ENCODE peak calls at places on chromosome 16, in seven cellular contexts. O, W, T, D, V, A and F are unnamed samples.

GRCh38 chr16:59684911-59685310 is 950.8 kb upstream of the GOT2 start:
- DNase-seq in V (no peak), D (no peak), O (no peak), T (no peak), W (no peak), A (no peak), F (no peak)

GRCh38 chr16:75580-76501 is 2.2 kb upstream of the MPG start:
- DNase-seq in D (no peak), W (no peak), O (no peak), V (peak; percentile 93), T (peak; percentile 64), A (no peak), F (no peak)

GRCh38 chr16:47978491-47979490 is 177.0 kb downstream of the ABCC12 start:
- DNase-seq in D (no peak), V (no peak), O (no peak), T (no peak), W (no peak), A (no peak), F (no peak)

GRCh38 chr16:48556913-48557351 is 53.0 kb downstream of the N4BP1 start:
- DNase-seq in W (no peak), A (no peak), T (no peak), V (no peak), D (no peak), O (peak; percentile 32), F (no peak)

GRCh38 chr16:77374384-77374783 is 60.5 kb downstream of the ADAMTS18 start:
- DNase-seq in T (no peak), O (no peak), D (peak; percentile 52), W (no peak), A (peak; percentile 15), V (no peak), F (no peak)

GRCh38 chr16:78761427-78761826 is 662.0 kb downstream of the WWOX start:
- DNase-seq in D (no peak), O (no peak), A (no peak), V (no peak), T (no peak), W (no peak), F (no peak)

GRCh38 chr16:49608801-49609200 is 235.2 kb downstream of the C16orf78 start:
- DNase-seq in D (no peak), T (peak; percentile 44), A (no peak), V (peak; percentile 66), O (no peak), W (no peak), F (no peak)

GRCh38 chr16:54957403-54957802 is 26.7 kb downstream of the IRX5 start:
- DNase-seq in O (peak; percentile 30), D (no peak), W (no peak), A (no peak), V (no peak), T (no peak), F (no peak)

GRCh38 chr16:13835935-13836334 is 84.0 kb upstream of the ERCC4 start:
- DNase-seq in W (no peak), V (no peak), O (no peak), A (no peak), T (no peak), D (no peak), F (no peak)

GRCh38 chr16:10828851-10829331 is 10.3 kb upstream of the TVP23A start:
- DNase-seq in A (peak; percentile 87), D (no peak), T (peak; percentile 93), O (no peak), V (peak; percentile 98), W (peak; percentile 47), F (no peak)

GRCh38 chr16:83475108-83475507 is 332.7 kb upstream of the HSBP1 start:
- DNase-seq in O (no peak), D (no peak), V (no peak), A (no peak), T (no peak), W (no peak), F (no peak)

GRCh38 chr16:68985268-68985667 is 120.2 kb upstream of the HAS3 start:
- DNase-seq in A (no peak), O (no peak), D (no peak), T (no peak), W (no peak), V (no peak), F (no peak)

GRCh38 chr16:78926723-78927200 is 673.8 kb downstream of the MAF start:
- DNase-seq in T (no peak), V (no peak), D (no peak), O (no peak), W (no peak), A (no peak), F (no peak)

GRCh38 chr16:4529085-4530060 is 9.2 kb downstream of the CDIP1 start:
- DNase-seq in W (no peak), A (no peak), T (no peak), O (no peak), D (no peak), V (no peak), F (no peak)

GRCh38 chr16:51390877-51391276 is 239.8 kb upstream of the SALL1 start:
- DNase-seq in O (no peak), V (no peak), T (no peak), W (no peak), D (no peak), A (no peak), F (no peak)

GRCh38 chr16:56343661-56344517 is 81.5 kb downstream of the AMFR start:
- DNase-seq in T (no peak), W (no peak), V (no peak), A (no peak), D (no peak), O (no peak), F (no peak)

GRCh38 chr16:22945361-22945760 is 131.4 kb downstream of the HS3ST2 start:
- DNase-seq in T (peak; percentile 26), O (no peak), D (no peak), V (no peak), W (no peak), A (no peak), F (no peak)

GRCh38 chr16:57025941-57026777 is 36.8 kb downstream of the NLRC5 start:
- DNase-seq in D (no peak), T (no peak), O (no peak), V (no peak), W (no peak), A (no peak), F (no peak)

GRCh38 chr16:2244301-2244700 is 7.1 kb downstream of the ECI1 start:
- DNase-seq in T (peak; percentile 59), O (no peak), D (no peak), A (no peak), V (no peak), W (no peak), F (no peak)

GRCh38 chr16:854808-855410 is 54.4 kb upstream of the GNG13 start:
- DNase-seq in O (no peak), A (no peak), V (no peak), T (no peak), D (no peak), W (no peak), F (no peak)

GRCh38 chr16:3014971-3015370 is 2.2 kb downstream of the CLDN9 start:
- DNase-seq in V (no peak), W (no peak), A (no peak), T (no peak), D (no peak), O (no peak), F (no peak)

GRCh38 chr16:89084814-89085612 is 8.6 kb upstream of the ACSF3 start:
- DNase-seq in W (no peak), T (no peak), O (no peak), D (no peak), A (no peak), V (no peak), F (no peak)

GRCh38 chr16:1823821-1824220 is 2.8 kb downstream of the HAGH start:
- DNase-seq in O (no peak), V (no peak), T (peak; percentile 83), A (no peak), D (no peak), W (no peak), F (peak; percentile 47)

GRCh38 chr16:2429771-2430663 is 770 bp downstream of the CCNF start:
- DNase-seq in V (no peak), O (no peak), T (peak; percentile 35), D (no peak), A (peak; percentile 55), W (no peak), F (no peak)

GRCh38 chr16:53100131-53100748 is 45.4 kb downstream of the CHD9 start:
- DNase-seq in T (no peak), V (no peak), W (no peak), O (no peak), D (no peak), A (no peak), F (no peak)

GRCh38 chr16:20868890-20869289 is 31.3 kb downstream of the DCUN1D3 start:
- DNase-seq in T (peak; percentile 80), O (no peak), D (no peak), A (peak; percentile 16), W (peak; percentile 32), V (peak; percentile 95), F (no peak)

GRCh38 chr16:19008245-19008644 is 24.5 kb downstream of the TMC7 start:
- DNase-seq in V (no peak), W (no peak), T (no peak), D (no peak), O (no peak), A (no peak), F (no peak)

GRCh38 chr16:1530883-1531637 is 2.4 kb upstream of the TMEM204 start:
- DNase-seq in D (no peak), A (peak; percentile 21), T (peak; percentile 63), O (no peak), V (peak; percentile 83), W (no peak), F (no peak)

GRCh38 chr16:84648595-84649510 is 542 bp downstream of the KLHL36 start:
- DNase-seq in V (peak; percentile 77), D (no peak), A (peak; percentile 48), T (peak; percentile 61), W (no peak), O (peak; percentile 31), F (peak; percentile 88)

GRCh38 chr16:27748868-27749546 is 199.1 kb downstream of the KATNIP start:
- DNase-seq in V (no peak), W (no peak), T (peak; percentile 40), D (no peak), O (peak; percentile 1), A (peak; percentile 58), F (peak; percentile 46)

GRCh38 chr16:57801098-57801855 is 1.0 kb downstream of the KIFC3 start:
- DNase-seq in T (no peak), A (no peak), W (no peak), D (no peak), V (no peak), O (no peak), F (no peak)

GRCh38 chr16:29675811-29676643 is 3.0 kb upstream of the QPRT start:
- DNase-seq in T (no peak), W (no peak), A (no peak), O (no peak), V (no peak), D (no peak), F (peak; percentile 50)

GRCh38 chr16:10676284-10676683 is 18.4 kb downstream of the TEKT5 start:
- DNase-seq in A (no peak), T (no peak), D (no peak), W (no peak), O (no peak), V (no peak), F (no peak)

GRCh38 chr16:27237229-27238015 is 31.1 kb downstream of the NSMCE1 start:
- DNase-seq in O (peak; percentile 74), D (no peak), A (no peak), T (no peak), V (peak; percentile 62), W (no peak), F (no peak)

GRCh38 chr16:12236491-12237030 is 260.0 kb downstream of the SNX29 start:
- DNase-seq in W (no peak), O (no peak), D (no peak), A (no peak), V (no peak), T (no peak), F (no peak)

GRCh38 chr16:3654249-3654991 is at the start of gene DNASE1:
- DNase-seq in O (peak; percentile 49), W (no peak), D (no peak), T (peak; percentile 74), A (no peak), V (peak; percentile 76), F (peak; percentile 71)